ENCODE peak calls at places on chromosomes 7 and 10, in five cellular contexts. F is Peyer's patch; G is WERI-Rb-1; E is RWPE1; X is CD4-positive, alpha-beta T cell. O is an unnamed sample.

GRCh38 chr10:102152545-102152890 is 329 bp downstream of the NOLC1 start:
- DNase-seq in G (no peak), X (no peak), E (peak; percentile 29), F (no peak), O (no peak)

GRCh38 chr7:101631224-101631714 is 2.2 kb upstream of the MYL10 start:
- DNase-seq in E (peak; percentile 77), F (no peak), G (no peak), X (no peak), O (no peak)

GRCh38 chr7:517848-518629 is 1.6 kb downstream of the PDGFA start:
- DNase-seq in F (peak; percentile 80), E (no peak), G (no peak), X (no peak), O (peak; percentile 25)

GRCh38 chr7:94286111-94286510 is 108.6 kb upstream of the COL1A2 start:
- DNase-seq in X (no peak), G (no peak), F (no peak), E (no peak), O (no peak)

GRCh38 chr7:87574630-87575029 is 26.1 kb downstream of the ABCB1 start:
- DNase-seq in G (no peak), E (peak; percentile 69), F (no peak), X (no peak), O (no peak)

GRCh38 chr10:73601486-73601921 is 10.4 kb upstream of the USP54 start:
- DNase-seq in E (peak; percentile 87), G (no peak), F (peak; percentile 80), X (no peak), O (no peak)

GRCh38 chr10:1162481-1163203 is 106.5 kb downstream of the WDR37 start:
- DNase-seq in E (no peak), F (peak; percentile 25), G (no peak), X (no peak), O (no peak)

GRCh38 chr7:151891753-151892152 is 14.8 kb upstream of the PRKAG2 start:
- DNase-seq in X (no peak), F (no peak), E (no peak), G (peak; percentile 5), O (no peak)

GRCh38 chr7:40219917-40220316 is 85.1 kb downstream of the SUGCT start:
- DNase-seq in F (no peak), G (no peak), X (no peak), E (no peak), O (no peak)

GRCh38 chr10:116268976-116269375 is 4.0 kb downstream of the GFRA1 start:
- DNase-seq in G (no peak), F (no peak), E (no peak), X (no peak), O (no peak)

GRCh38 chr10:126088144-126088543 is 191.8 kb downstream of the FANK1 start:
- DNase-seq in X (no peak), G (no peak), E (no peak), F (no peak), O (no peak)

GRCh38 chr10:79070611-79071534 is 2.1 kb downstream of the ZMIZ1 start:
- DNase-seq in E (peak; percentile 95), F (peak; percentile 94), G (peak; percentile 53), X (no peak), O (peak; percentile 20)

GRCh38 chr10:119191881-119192280 is 13.3 kb upstream of the PRDX3 start:
- DNase-seq in F (peak; percentile 25), G (no peak), X (no peak), E (peak; percentile 93), O (no peak)

GRCh38 chr7:118245267-118246040 is 20.9 kb downstream of the ANKRD7 start:
- DNase-seq in X (no peak), G (no peak), F (no peak), E (no peak), O (no peak)

GRCh38 chr7:69756235-69756634 is 158.0 kb downstream of the AUTS2 start:
- DNase-seq in F (no peak), X (no peak), G (no peak), E (no peak), O (no peak)

GRCh38 chr10:123808873-123809272 is 82.7 kb downstream of the CPXM2 start:
- DNase-seq in E (peak; percentile 74), F (no peak), X (no peak), G (no peak), O (no peak)

GRCh38 chr7:156673454-156673853 is 32.9 kb downstream of the RNF32 start:
- DNase-seq in E (no peak), G (no peak), X (no peak), F (no peak), O (no peak)

GRCh38 chr10:43693602-43694001 is 44.9 kb upstream of the ZNF32 start:
- DNase-seq in E (no peak), F (no peak), X (no peak), G (no peak), O (no peak)

GRCh38 chr10:47425813-47426419 is 41.8 kb upstream of the ZNF488 start:
- DNase-seq in F (peak; percentile 21), G (no peak), X (no peak), E (no peak), O (no peak)

GRCh38 chr10:68074404-68074774 is 694 bp downstream of the HERC4 start:
- DNase-seq in G (no peak), F (no peak), X (no peak), E (no peak), O (no peak)

GRCh38 chr10:4686644-4686996 is 139.4 kb upstream of the AKR1E2 start:
- DNase-seq in F (no peak), G (no peak), X (no peak), E (peak; percentile 88), O (no peak)

DNA sequence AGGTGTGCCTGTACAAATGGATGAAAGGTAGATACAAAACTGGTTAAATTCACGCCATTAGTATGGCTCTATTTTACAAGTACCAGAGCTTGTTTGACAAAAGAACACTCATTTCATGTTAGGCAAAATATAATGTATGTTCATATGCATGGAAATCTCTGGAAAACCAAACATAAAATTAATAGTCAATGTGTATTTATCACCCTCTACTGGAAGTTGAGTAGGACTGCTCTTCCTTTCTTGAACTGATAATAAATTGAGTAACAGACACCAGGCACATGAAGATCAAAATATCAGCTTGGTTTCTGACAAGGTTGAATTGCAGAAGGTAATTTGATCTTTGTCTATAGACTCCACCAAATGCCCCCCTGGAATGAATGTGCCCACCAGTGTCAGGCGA is 19.8 kb upstream of the AKR1B1 start:
- DNase-seq in G (no peak), X (no peak), F (no peak), E (no peak), O (no peak)
- TF ChIP-seq CTCF in G (no peak), X (no peak), F (no peak), E (no peak), O (no peak)

GRCh38 chr10:71753091-71753959 is 20.0 kb downstream of the VSIR start:
- DNase-seq in E (no peak), X (no peak), G (no peak), F (peak; percentile 84), O (no peak)
- TF ChIP-seq CTCF in E (no peak), X (no peak), G (no peak), F (no peak), O (no peak)

DNA sequence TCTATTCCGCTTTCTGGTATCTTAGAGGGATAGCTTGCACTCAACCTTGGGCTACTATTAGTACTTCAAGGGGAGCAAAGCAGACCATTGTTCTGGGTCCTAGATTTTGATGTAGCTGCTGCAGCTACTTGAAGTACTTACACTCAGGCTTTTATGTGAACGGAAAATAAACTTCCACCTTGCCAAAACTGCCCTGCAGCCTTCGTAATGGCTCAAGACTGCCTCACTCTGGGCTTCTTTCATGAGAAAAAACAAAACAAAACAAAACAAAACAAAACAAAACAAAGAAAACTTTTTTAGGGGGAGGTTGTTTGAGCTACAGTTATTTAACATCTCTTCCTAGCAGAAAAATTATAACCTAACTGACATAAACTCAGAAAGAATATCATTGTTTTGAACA is 19.4 kb upstream of the EPHB6 start:
- DNase-seq in E (no peak), G (no peak), X (no peak), F (no peak), O (no peak)
- TF ChIP-seq CTCF in E (no peak), G (no peak), X (peak; percentile 26), F (no peak), O (no peak)

GRCh38 chr10:70364772-70365091 is 17.7 kb downstream of the LRRC20 start:
- DNase-seq in E (no peak), G (no peak), F (no peak), X (no peak), O (no peak)
- TF ChIP-seq CTCF in E (peak; percentile 53), G (no peak), F (no peak), X (peak; percentile 47), O (peak; percentile 40)

GRCh38 chr7:67791918-67792317 is 795.3 kb downstream of the TYW1 start:
- DNase-seq in X (no peak), G (no peak), E (no peak), F (no peak), O (no peak)

GRCh38 chr7:67794544-67794943 is 797.9 kb downstream of the TYW1 start:
- DNase-seq in F (no peak), E (no peak), X (no peak), G (no peak), O (no peak)

GRCh38 chr7:67786021-67786420 is 789.4 kb downstream of the TYW1 start:
- DNase-seq in X (no peak), F (no peak), E (no peak), G (peak; percentile 73), O (no peak)

DNA sequence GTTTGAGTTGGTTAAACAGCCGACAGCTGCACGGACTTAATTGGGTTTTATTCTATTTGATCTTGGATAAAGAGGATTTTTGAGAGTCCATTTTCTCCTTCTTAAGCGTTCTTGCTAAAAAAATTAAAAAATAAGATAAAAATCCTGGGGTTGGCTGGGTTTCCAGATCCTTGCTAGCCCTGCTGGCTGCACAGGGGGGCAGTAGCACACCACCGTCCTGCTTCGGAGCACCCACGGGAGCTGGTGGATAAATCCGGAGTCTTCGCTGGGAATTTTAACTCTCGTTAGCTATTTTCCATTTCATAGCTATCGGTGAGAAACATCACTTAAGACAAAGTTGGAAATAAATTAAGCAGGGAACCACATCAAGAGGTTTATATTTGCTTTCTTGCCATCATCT is 792.1 kb downstream of the TYW1 start:
- DNase-seq in E (no peak), X (no peak), G (peak; percentile 46), F (no peak), O (no peak)
- TF ChIP-seq CTCF in E (no peak), X (no peak), G (peak; percentile 72), F (no peak), O (no peak)

DNA sequence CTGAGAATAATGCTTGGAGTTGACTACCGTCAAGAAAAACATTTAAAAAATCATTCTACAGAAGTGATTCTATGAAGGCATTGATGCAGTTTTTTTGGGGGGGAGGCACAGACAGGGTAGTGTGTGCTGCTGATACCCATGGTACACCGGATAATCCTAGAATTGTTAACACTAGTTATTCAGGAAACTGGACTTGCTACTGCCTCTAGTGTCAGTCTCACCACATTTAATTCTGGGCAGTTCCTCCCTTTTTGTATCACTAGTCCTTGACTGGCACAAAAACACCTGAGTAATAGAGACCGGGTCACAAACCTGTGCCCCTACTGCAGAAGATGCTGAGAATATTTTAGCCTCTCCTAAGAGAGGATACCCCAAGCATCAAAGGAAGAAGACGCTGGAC is 13.0 kb upstream of the TCAF1 start:
- DNase-seq in X (no peak), E (no peak), G (no peak), F (no peak), O (no peak)
- TF ChIP-seq CTCF in X (no peak), E (no peak), G (no peak), F (no peak), O (no peak)

GRCh38 chr7:136912339-136912738 is 43.9 kb downstream of the CHRM2 start:
- DNase-seq in E (no peak), F (no peak), X (no peak), G (no peak), O (no peak)

GRCh38 chr7:136914016-136914415 is 45.6 kb downstream of the CHRM2 start:
- DNase-seq in E (no peak), G (no peak), F (no peak), X (no peak), O (no peak)

GRCh38 chr7:136911362-136911761 is 42.9 kb downstream of the CHRM2 start:
- DNase-seq in X (no peak), G (no peak), E (no peak), F (no peak), O (no peak)
- TF ChIP-seq CTCF in X (no peak), G (no peak), E (no peak), F (no peak), O (no peak)

O was measured in natural killer cell.